ENCODE peak calls at places on chromosome 17, in four cellular contexts. Z is NCI-H1436; Q is CD8-positive, alpha-beta memory T cell; K is stimulated activated effector memory CD8-positive, alpha-beta T cell treated with anti-CD3 and anti-CD28 coated beads, Interleukin-12 subunit alpha, Interleukin-12 subunit beta, amount 100 ng/mL, for 72 hours. A is an unnamed sample.

GRCh38 chr17:54944796-54945195 is 23.7 kb downstream of the COX11 start:
- DNase-seq in Z (no peak), Q (no peak), K (no peak), A (no peak)

GRCh38 chr17:8711291-8711690 is 33.3 kb downstream of the CCDC42 start:
- DNase-seq in Z (no peak), Q (no peak), K (no peak), A (no peak)

GRCh38 chr17:8807070-8807550 is 7.9 kb upstream of the MFSD6L start:
- DNase-seq in Z (no peak), Q (no peak), K (no peak), A (no peak)

GRCh38 chr17:37089998-37090397 is 141.2 kb downstream of the AATF start:
- DNase-seq in Z (no peak), Q (peak), K (peak), A (no peak)

GRCh38 chr17:38710603-38710962 is 5.5 kb downstream of the MLLT6 start:
- DNase-seq in Z (no peak), Q (no peak), K (no peak), A (no peak)

GRCh38 chr17:55038291-55038690 is 69.7 kb downstream of the STXBP4 start:
- DNase-seq in Z (no peak), Q (no peak), K (no peak), A (no peak)

GRCh38 chr17:33164556-33164881 is 128.6 kb downstream of the ASIC2 start:
- DNase-seq in Z (no peak), Q (no peak), K (no peak), A (no peak)

GRCh38 chr17:59287452-59287851 is 44.0 kb upstream of the YPEL2 start:
- DNase-seq in Z (no peak), Q (no peak), K (no peak), A (no peak)

GRCh38 chr17:20008242-20009051 is 712 bp upstream of the SPECC1 start:
- DNase-seq in Z (peak), Q (no peak), K (no peak), A (no peak)

GRCh38 chr17:76082326-76083251 is 3.6 kb downstream of the ZACN start:
- DNase-seq in Z (no peak), Q (no peak), K (no peak), A (no peak)

GRCh38 chr17:79657861-79658810 is 47.3 kb upstream of the RBFOX3 start:
- DNase-seq in Z (no peak), Q (no peak), K (peak), A (peak)

GRCh38 chr17:41707803-41708669 is 4.1 kb upstream of the GAST start:
- DNase-seq in Z (no peak), Q (no peak), K (no peak), A (no peak)

GRCh38 chr17:36608280-36608679 is 6.9 kb downstream of the MRM1 start:
- DNase-seq in Z (no peak), Q (no peak), K (no peak), A (no peak)

GRCh38 chr17:82848022-82848592 is 8.3 kb upstream of the ZNF750 start:
- DNase-seq in Z (no peak), Q (peak), K (peak), A (peak)

GRCh38 chr17:81245665-81246342 is 6.7 kb downstream of the NDUFAF8 start:
- DNase-seq in Z (no peak), Q (no peak), K (no peak), A (no peak)

GRCh38 chr17:17403899-17404576 is 72.8 kb upstream of the MED9 start:
- DNase-seq in Z (peak), Q (peak), K (peak), A (no peak)

GRCh38 chr17:36085710-36086268 is 4.2 kb downstream of the CCL3 start:
- DNase-seq in Z (no peak), Q (no peak), K (no peak), A (no peak)

GRCh38 chr17:66481259-66481658 is 178.8 kb downstream of the PRKCA start:
- DNase-seq in Z (no peak), Q (no peak), K (no peak), A (no peak)

GRCh38 chr17:81519284-81520020 is 6.9 kb upstream of the ACTG1 start:
- DNase-seq in Z (peak), Q (peak), K (peak), A (no peak)

GRCh38 chr17:74185786-74186185 is 17.7 kb upstream of the RPL38 start:
- DNase-seq in Z (no peak), Q (no peak), K (no peak), A (no peak)

GRCh38 chr17:40453881-40454630 is 10.8 kb downstream of the IGFBP4 start:
- DNase-seq in Z (no peak), Q (no peak), K (no peak), A (no peak)

GRCh38 chr17:63369233-63369632 is 76.9 kb downstream of the CYB561 start:
- DNase-seq in Z (no peak), Q (no peak), K (no peak), A (no peak)

GRCh38 chr17:80421381-80422090 is 6.6 kb downstream of the ENDOV start:
- DNase-seq in Z (no peak), Q (no peak), K (no peak), A (peak)

GRCh38 chr17:80931421-80932265 is 60.0 kb upstream of the CHMP6 start:
- DNase-seq in Z (no peak), Q (no peak), K (no peak), A (no peak)

GRCh38 chr17:77822302-77823030 is 136.0 kb upstream of the TNRC6C start:
- DNase-seq in Z (no peak), Q (no peak), K (no peak), A (no peak)

GRCh38 chr17:31738488-31738887 is 120.6 kb downstream of the COPRS start:
- DNase-seq in Z (no peak), Q (no peak), K (no peak), A (no peak)

A was measured in sigmoid colon.